ENCODE peak calls at places on chromosomes 16 and 17, in eight cellular contexts. B is Peyer's patch, S is stomach, T is body of pancreas, P is right lobe of liver, F is esophagus squamous epithelium, W is ovary, O is adrenal gland. H is an unnamed sample. For H3K4me1, the result is how much of the 10 kb centered on the place peaks cover.

GRCh38 chr16:48041861-48042435 is 113.8 kb downstream of the ABCC12 start:
- DNase-seq in W (no peak), B (no peak), P (no peak), S (no peak), F (no peak), O (no peak), T (no peak), H (no peak)

GRCh38 chr16:82583415-82583814 is 43.4 kb upstream of the CDH13 start:
- DNase-seq in T (no peak), S (no peak), P (no peak), B (no peak), W (no peak), F (no peak), O (no peak), H (no peak)

GRCh38 chr17:16584273-16584995 is 15.4 kb upstream of the ZNF287 start:
- DNase-seq in O (peak), T (peak), S (peak), P (peak), W (peak), F (peak), B (peak), H (peak)

GRCh38 chr16:23704772-23705516 is 8.1 kb downstream of the ERN2 start:
- DNase-seq in F (no peak), O (no peak), P (no peak), B (no peak), W (no peak), S (no peak), T (no peak), H (no peak)

GRCh38 chr16:31458073-31458834 is 1.0 kb upstream of the ARMC5 start:
- DNase-seq in F (no peak), P (peak), B (peak), O (peak), T (peak), W (no peak), S (peak), H (peak)

GRCh38 chr16:64321881-64322280 is 800.0 kb downstream of the CDH11 start:
- DNase-seq in O (no peak), B (no peak), P (no peak), F (no peak), S (no peak), W (no peak), T (no peak), H (no peak)

GRCh38 chr16:51638338-51639135 is 487.5 kb upstream of the SALL1 start:
- DNase-seq in S (no peak), P (no peak), T (no peak), W (no peak), O (no peak), F (no peak), B (no peak), H (no peak)

GRCh38 chr16:4537376-4538066 is 1.1 kb downstream of the CDIP1 start:
- DNase-seq in W (peak), P (peak), B (peak), T (peak), S (peak), F (no peak), O (peak), H (no peak)

GRCh38 chr16:6725634-6726331 is 606.9 kb upstream of the RBFOX1 start:
- DNase-seq in S (no peak), O (no peak), T (no peak), F (no peak), B (no peak), W (no peak), P (no peak), H (no peak)

GRCh38 chr17:34578656-34579016 is 746 bp upstream of the TMEM132E start:
- DNase-seq in B (no peak), W (no peak), T (no peak), S (no peak), O (no peak), P (no peak), F (no peak), H (no peak)

GRCh38 chr17:58344047-58344790 is 7.8 kb downstream of the SUPT4H1 start:
- DNase-seq in W (no peak), O (no peak), T (no peak), P (no peak), F (peak), B (peak), S (peak), H (no peak)

GRCh38 chr17:78192616-78193015 is 5.5 kb downstream of the AFMID start:
- DNase-seq in W (no peak), P (no peak), S (no peak), T (no peak), O (no peak), F (no peak), B (peak), H (no peak)

GRCh38 chr17:82520041-82520910 is 744 bp downstream of the FOXK2 start:
- DNase-seq in O (no peak), T (peak), F (no peak), W (peak), P (peak), S (no peak), B (no peak), H (no peak)

DNA sequence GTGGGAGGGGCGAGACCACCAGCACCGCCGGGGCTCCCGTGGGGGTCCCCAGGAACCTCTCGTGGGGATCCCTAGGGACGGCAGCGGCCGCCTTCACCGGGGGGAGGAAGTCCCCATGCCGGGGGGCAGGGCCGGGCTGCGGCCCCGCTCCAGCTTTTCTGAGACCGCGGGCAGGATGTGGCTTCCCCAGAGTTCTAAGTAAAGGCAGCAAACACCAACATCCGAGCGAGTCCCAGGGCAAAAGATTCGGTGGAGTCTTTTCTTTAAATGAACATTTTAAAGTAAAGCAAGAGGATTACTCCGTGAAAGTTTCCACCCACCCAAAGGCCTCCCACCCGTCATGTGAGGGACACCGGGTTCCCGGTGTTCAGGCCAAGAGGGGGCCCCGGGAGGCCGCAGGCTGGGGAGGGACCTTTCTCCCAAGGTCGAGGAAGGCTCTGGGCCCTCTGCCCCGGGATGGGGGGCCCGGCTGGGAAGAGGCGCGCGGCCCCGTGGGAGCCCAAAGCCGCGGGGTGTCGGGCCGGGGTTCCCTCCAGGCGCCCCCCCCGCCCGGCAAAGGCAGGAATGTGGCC is 137.2 kb upstream of the RPH3AL start:
- DNase-seq in B (peak), S (peak), P (no peak), T (no peak), F (no peak), W (peak), O (peak), H (no peak)
- TF ChIP-seq POLR2A in B (no peak), S (no peak), P (no peak), T (no peak), F (no peak), W (no peak), O (no peak), H (no peak)

GRCh38 chr17:63438092-63439051 is 7.7 kb downstream of the CYB561 start:
- DNase-seq in P (no peak), W (no peak), S (no peak), O (no peak), F (no peak), T (peak), B (no peak), H (no peak)
- H3K4me1 ChIP-seq in P (under half), W (under half), S (half or more), O (under half), F (half or more), T (half or more), B (half or more), H (under half)

DNA sequence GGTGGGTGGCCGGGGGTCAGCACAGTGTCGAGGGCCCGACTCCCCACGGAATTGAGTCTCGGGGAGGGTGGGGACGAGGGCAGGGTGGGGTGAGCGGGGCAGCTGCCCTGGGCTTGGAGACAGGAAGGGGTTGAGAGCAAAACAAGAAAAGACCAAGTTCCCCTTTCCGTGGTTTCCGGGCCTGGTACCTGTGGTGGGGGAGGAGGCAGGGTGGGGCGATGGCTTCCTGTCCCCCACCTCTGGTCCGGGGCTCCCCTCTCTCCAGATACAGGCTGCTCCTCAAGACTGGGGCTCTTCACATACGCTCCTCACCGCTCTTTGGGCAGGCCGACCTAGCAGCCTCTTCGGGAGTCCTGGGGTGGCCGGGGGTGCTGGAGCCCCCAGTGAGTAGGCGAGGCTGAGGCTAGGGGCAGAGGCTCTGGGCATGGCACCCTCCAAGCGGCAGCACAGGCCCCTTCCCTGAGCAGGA is 593 bp downstream of the CORO1A start:
- DNase-seq in P (peak), T (peak), O (peak), B (peak), S (peak), W (no peak), F (no peak), H (no peak)
- TF ChIP-seq POLR2A in P (no peak), T (no peak), O (no peak), B (peak), S (no peak), W (no peak), F (no peak), H (no peak)

DNA sequence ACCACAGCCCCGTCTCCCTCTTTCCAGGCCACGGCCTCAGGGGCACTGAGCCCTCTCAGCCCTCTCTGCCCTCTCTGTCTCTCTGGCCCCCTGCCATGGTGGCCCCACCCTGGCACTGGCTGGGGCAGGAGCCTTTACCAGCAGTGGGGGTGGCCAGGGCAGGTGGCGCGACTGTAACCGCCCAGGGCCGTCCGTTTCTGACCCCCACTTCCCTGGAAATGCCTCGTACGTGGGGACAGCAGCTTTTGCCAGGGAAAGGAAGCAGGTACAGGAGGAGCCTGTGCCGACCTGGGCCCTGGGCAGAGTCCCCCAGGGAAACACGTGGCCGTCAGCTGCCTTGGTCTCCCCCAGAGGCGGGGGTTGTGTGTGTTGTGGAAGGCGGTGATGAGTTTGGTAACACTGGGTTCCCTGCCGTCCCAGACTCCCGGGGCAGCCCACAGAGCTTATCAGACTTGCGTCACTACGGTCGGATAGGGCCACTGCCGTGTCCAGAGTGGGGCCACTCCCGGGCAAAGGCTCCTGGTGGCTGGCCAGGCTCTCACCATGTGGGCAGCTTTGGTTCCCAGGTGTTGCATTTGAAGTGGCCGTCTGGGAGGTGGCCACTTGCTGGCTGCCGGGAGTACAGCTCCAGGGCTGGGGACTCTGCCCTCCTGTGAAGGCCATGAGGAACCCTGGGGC is 249.3 kb upstream of the CIBAR2 start:
- DNase-seq in S (peak), T (peak), W (no peak), F (no peak), B (peak), O (peak), P (peak), H (no peak)
- H3K4me1 ChIP-seq in S (half or more), T (under half), W (under half), F (under half), B (half or more), O (under half), P (under half), H (under half)

GRCh38 chr16:77213542-77214108 is 14.4 kb downstream of the SYCE1L start:
- DNase-seq in T (no peak), P (no peak), B (no peak), S (no peak), F (no peak), W (no peak), O (peak), H (no peak)

GRCh38 chr16:77214411-77215138 is 15.4 kb downstream of the SYCE1L start:
- DNase-seq in B (no peak), O (no peak), T (no peak), S (no peak), W (no peak), P (no peak), F (no peak), H (no peak)

GRCh38 chr16:77208382-77208781 is 9.2 kb downstream of the SYCE1L start:
- DNase-seq in P (no peak), B (no peak), S (no peak), O (no peak), T (no peak), F (no peak), W (no peak), H (no peak)

GRCh38 chr16:77212736-77213541 is 13.7 kb downstream of the SYCE1L start:
- DNase-seq in O (peak), F (no peak), S (peak), P (no peak), W (peak), T (peak), B (peak), H (peak)

GRCh38 chr16:77211880-77212735 is 12.9 kb downstream of the SYCE1L start:
- DNase-seq in O (peak), P (no peak), T (peak), W (peak), S (peak), B (peak), F (no peak), H (peak)
- TF ChIP-seq POLR2A in O (no peak), P (no peak), T (peak), W (no peak), S (no peak), B (no peak), F (no peak), H (no peak)

DNA sequence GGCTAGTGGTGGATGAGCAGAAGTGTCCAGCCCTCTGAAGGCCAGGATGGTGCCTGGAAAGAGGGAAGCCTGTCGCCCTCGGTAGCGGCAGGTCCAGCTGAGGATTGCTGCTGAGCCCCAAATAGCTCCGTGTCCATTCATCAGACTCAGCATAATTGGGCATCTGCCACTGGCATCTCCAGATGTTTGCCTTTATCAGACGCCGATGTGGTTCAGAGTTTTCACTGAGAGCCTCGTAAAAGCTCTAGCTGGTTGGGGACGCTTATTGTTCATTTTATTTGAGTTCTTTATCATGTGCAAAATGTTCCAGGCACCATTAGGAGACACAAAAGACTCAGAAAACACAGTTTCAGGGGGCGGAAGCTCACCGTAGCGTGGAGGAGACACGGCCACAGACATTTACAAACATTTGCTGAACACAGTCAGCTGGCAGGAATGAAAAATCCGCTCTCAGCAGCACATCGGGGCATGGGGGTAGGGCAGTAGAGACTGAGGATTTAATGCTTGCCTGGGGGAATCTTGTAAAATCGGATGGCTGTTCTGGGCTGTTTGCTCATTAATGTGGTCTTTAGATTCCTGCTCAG is 41.8 kb downstream of the SMPD3 start:
- DNase-seq in B (no peak), S (no peak), F (no peak), T (no peak), P (no peak), O (no peak), W (no peak), H (no peak)
- H3K4me1 ChIP-seq in B (under half), S (under half), F (under half), T (under half), P (under half), O (under half), W (under half), H (under half)

GRCh38 chr17:38710985-38711384 is 5.9 kb downstream of the MLLT6 start:
- DNase-seq in W (no peak), T (no peak), F (no peak), S (no peak), P (no peak), B (no peak), O (no peak), H (no peak)

GRCh38 chr17:38710603-38710962 is 5.5 kb downstream of the MLLT6 start:
- DNase-seq in F (no peak), W (no peak), T (no peak), P (no peak), B (no peak), S (no peak), O (no peak), H (no peak)

GRCh38 chr17:38707678-38708351 is 2.7 kb downstream of the MLLT6 start:
- DNase-seq in T (no peak), W (no peak), O (no peak), F (no peak), B (no peak), P (no peak), S (no peak), H (no peak)

GRCh38 chr17:38709864-38710602 is 5.0 kb downstream of the MLLT6 start:
- DNase-seq in O (no peak), B (no peak), F (no peak), P (no peak), T (no peak), S (no peak), W (no peak), H (no peak)

GRCh38 chr17:38709104-38709820 is 4.2 kb downstream of the MLLT6 start:
- DNase-seq in W (no peak), T (no peak), F (no peak), B (no peak), P (no peak), O (no peak), S (no peak), H (no peak)
- TF ChIP-seq POLR2A in W (no peak), T (no peak), F (no peak), B (no peak), P (no peak), O (no peak), S (no peak), H (no peak)

DNA sequence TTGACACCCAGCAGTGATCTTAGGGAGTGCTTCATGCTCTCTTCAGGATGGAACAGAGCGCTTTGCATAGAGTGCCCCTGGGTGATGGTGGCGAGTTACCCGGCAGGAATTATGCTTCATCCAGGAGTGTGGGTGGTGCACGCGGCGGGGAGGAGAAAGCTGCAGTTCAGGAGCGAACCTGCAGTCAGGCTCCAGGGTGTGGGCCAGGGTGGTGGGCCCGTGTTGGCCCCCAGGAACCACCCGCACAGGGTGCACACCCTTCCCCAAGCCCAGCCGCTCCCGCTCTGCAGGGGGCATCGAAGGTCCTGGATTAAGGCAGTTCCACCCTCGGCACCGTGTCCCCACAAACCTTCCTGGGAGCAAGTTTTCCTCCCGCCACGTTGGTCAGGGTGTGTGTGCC is 3.9 kb downstream of the RAB40C start:
- DNase-seq in S (no peak), O (no peak), B (no peak), P (no peak), W (no peak), T (no peak), F (no peak), H (no peak)
- H3K4me1 ChIP-seq in S (half or more), O (under half), B (under half), P (under half), W (under half), T (half or more), F (half or more), H (under half)

DNA sequence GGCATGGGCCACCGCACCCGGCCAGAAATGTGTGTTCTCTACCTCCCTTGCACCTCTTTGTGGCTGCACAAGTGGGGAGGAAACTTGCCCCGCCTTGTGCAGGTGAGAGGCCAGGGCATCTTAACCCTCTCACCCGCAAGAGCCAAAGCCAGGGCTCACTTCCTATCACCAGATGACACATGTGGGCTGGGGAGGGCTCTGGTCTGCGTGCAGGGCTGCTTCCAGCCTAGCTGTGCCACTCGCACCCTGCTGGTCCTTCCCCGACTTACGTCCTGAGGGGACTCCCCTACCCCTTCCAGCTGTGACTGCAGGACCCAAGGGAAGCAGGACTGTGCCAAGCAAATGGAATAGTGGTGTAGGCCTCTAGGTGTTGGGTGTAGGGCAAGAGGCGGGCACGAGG is 6.9 kb downstream of the MIEF2 start:
- DNase-seq in T (no peak), S (no peak), F (no peak), O (no peak), B (no peak), P (no peak), W (no peak), H (no peak)
- TF ChIP-seq POLR2A in T (no peak), S (no peak), F (no peak), O (no peak), B (no peak), P (no peak), W (no peak), H (no peak)

H was measured in breast epithelium.